ENCODE peak calls at places on chromosomes 11 and 22, in seven cellular contexts. One of them, this sample, is unnamed.

GRCh38 chr22:22746061-22746962 is 101.9 kb downstream of the GGTLC2 start:
- DNase-seq in LNCaP clone FGC: no peak
- DNase-seq in AG10803: no peak
- DNase-seq in heart right ventricle: no peak
- DNase-seq in BJ: no peak
- DNase-seq in cardiac muscle cell: no peak
- DNase-seq in fibroblast of lung: no peak
- DNase-seq in this sample: no peak

GRCh38 chr22:24500251-24500820 is 5.2 kb downstream of the UPB1 start:
- DNase-seq in LNCaP clone FGC: peak
- DNase-seq in fibroblast of lung: no peak
- DNase-seq in BJ: no peak
- DNase-seq in AG10803: peak
- DNase-seq in heart right ventricle: no peak
- DNase-seq in cardiac muscle cell: no peak
- DNase-seq in this sample: no peak

GRCh38 chr11:22730319-22730718 is 63.9 kb downstream of the GAS2 start:
- DNase-seq in AG10803: no peak
- DNase-seq in fibroblast of lung: no peak
- DNase-seq in cardiac muscle cell: peak
- DNase-seq in BJ: no peak
- DNase-seq in heart right ventricle: no peak
- DNase-seq in LNCaP clone FGC: peak
- DNase-seq in this sample: no peak

GRCh38 chr11:27171391-27171790 is 130.8 kb downstream of the BBOX1 start:
- DNase-seq in AG10803: no peak
- DNase-seq in LNCaP clone FGC: no peak
- DNase-seq in cardiac muscle cell: no peak
- DNase-seq in heart right ventricle: no peak
- DNase-seq in BJ: no peak
- DNase-seq in fibroblast of lung: peak
- DNase-seq in this sample: no peak

GRCh38 chr11:32451808-32452207 is 16.5 kb upstream of the WT1 start:
- DNase-seq in AG10803: no peak
- DNase-seq in fibroblast of lung: no peak
- DNase-seq in heart right ventricle: peak
- DNase-seq in cardiac muscle cell: no peak
- DNase-seq in LNCaP clone FGC: no peak
- DNase-seq in BJ: no peak
- DNase-seq in this sample: no peak

GRCh38 chr11:120215634-120216033 is 4.8 kb downstream of the OAF start:
- DNase-seq in heart right ventricle: peak
- DNase-seq in LNCaP clone FGC: no peak
- DNase-seq in AG10803: peak
- DNase-seq in cardiac muscle cell: no peak
- DNase-seq in fibroblast of lung: peak
- DNase-seq in BJ: no peak
- DNase-seq in this sample: peak

GRCh38 chr11:71324788-71325417 is 72.5 kb upstream of the SHANK2 start:
- DNase-seq in heart right ventricle: no peak
- DNase-seq in cardiac muscle cell: no peak
- DNase-seq in BJ: no peak
- DNase-seq in LNCaP clone FGC: no peak
- DNase-seq in AG10803: no peak
- DNase-seq in fibroblast of lung: no peak
- DNase-seq in this sample: no peak

GRCh38 chr22:20298803-20299735 is 20.8 kb downstream of the DGCR6L start:
- DNase-seq in heart right ventricle: peak
- DNase-seq in LNCaP clone FGC: peak
- DNase-seq in AG10803: peak
- DNase-seq in BJ: no peak
- DNase-seq in cardiac muscle cell: peak
- DNase-seq in fibroblast of lung: peak
- DNase-seq in this sample: peak

GRCh38 chr11:67452141-67452952 is at the start of gene GPR152:
- DNase-seq in AG10803: no peak
- DNase-seq in BJ: no peak
- DNase-seq in heart right ventricle: no peak
- DNase-seq in fibroblast of lung: no peak
- DNase-seq in LNCaP clone FGC: no peak
- DNase-seq in cardiac muscle cell: no peak
- DNase-seq in this sample: no peak

GRCh38 chr11:2859706-2860037 is 25.9 kb downstream of the CDKN1C start:
- DNase-seq in LNCaP clone FGC: no peak
- DNase-seq in heart right ventricle: no peak
- DNase-seq in fibroblast of lung: no peak
- DNase-seq in BJ: no peak
- DNase-seq in AG10803: no peak
- DNase-seq in cardiac muscle cell: no peak
- DNase-seq in this sample: no peak

GRCh38 chr11:4511267-4511666 is 28.8 kb downstream of the OR52K1 start:
- DNase-seq in fibroblast of lung: no peak
- DNase-seq in heart right ventricle: no peak
- DNase-seq in LNCaP clone FGC: no peak
- DNase-seq in cardiac muscle cell: no peak
- DNase-seq in AG10803: peak
- DNase-seq in BJ: no peak
- DNase-seq in this sample: no peak

GRCh38 chr22:38742176-38742942 is 13.4 kb downstream of the SUN2 start:
- DNase-seq in cardiac muscle cell: no peak
- DNase-seq in LNCaP clone FGC: no peak
- DNase-seq in heart right ventricle: no peak
- DNase-seq in fibroblast of lung: no peak
- DNase-seq in AG10803: no peak
- DNase-seq in BJ: no peak
- DNase-seq in this sample: no peak

GRCh38 chr11:27218498-27219038 is 144.4 kb downstream of the CCDC34 start:
- DNase-seq in cardiac muscle cell: no peak
- DNase-seq in BJ: peak
- DNase-seq in heart right ventricle: no peak
- DNase-seq in LNCaP clone FGC: no peak
- DNase-seq in fibroblast of lung: peak
- DNase-seq in AG10803: peak
- DNase-seq in this sample: peak

GRCh38 chr22:49305966-49306631 is 521.6 kb downstream of the BRD1 start:
- DNase-seq in cardiac muscle cell: no peak
- DNase-seq in fibroblast of lung: no peak
- DNase-seq in heart right ventricle: no peak
- DNase-seq in LNCaP clone FGC: no peak
- DNase-seq in BJ: no peak
- DNase-seq in AG10803: no peak
- DNase-seq in this sample: no peak

GRCh38 chr11:78605296-78605695 is 30.6 kb upstream of the NARS2 start:
- DNase-seq in heart right ventricle: no peak
- DNase-seq in cardiac muscle cell: no peak
- DNase-seq in fibroblast of lung: no peak
- DNase-seq in LNCaP clone FGC: no peak
- DNase-seq in AG10803: peak
- DNase-seq in BJ: peak
- DNase-seq in this sample: no peak

GRCh38 chr11:105937331-105937730 is 84.7 kb downstream of the MSANTD4 start:
- DNase-seq in AG10803: no peak
- DNase-seq in BJ: peak
- DNase-seq in LNCaP clone FGC: no peak
- DNase-seq in cardiac muscle cell: no peak
- DNase-seq in heart right ventricle: no peak
- DNase-seq in fibroblast of lung: peak
- DNase-seq in this sample: peak

GRCh38 chr22:23067023-23067650 is 3.2 kb upstream of the GNAZ start:
- DNase-seq in fibroblast of lung: no peak
- DNase-seq in cardiac muscle cell: no peak
- DNase-seq in LNCaP clone FGC: no peak
- DNase-seq in heart right ventricle: peak
- DNase-seq in BJ: no peak
- DNase-seq in AG10803: no peak
- DNase-seq in this sample: no peak

GRCh38 chr11:130037881-130038601 is 31.7 kb upstream of the APLP2 start:
- DNase-seq in LNCaP clone FGC: no peak
- DNase-seq in cardiac muscle cell: no peak
- DNase-seq in fibroblast of lung: peak
- DNase-seq in AG10803: no peak
- DNase-seq in heart right ventricle: no peak
- DNase-seq in BJ: no peak
- DNase-seq in this sample: no peak

GRCh38 chr22:31605851-31606585 is 56.0 kb downstream of the PISD start:
- DNase-seq in LNCaP clone FGC: no peak
- DNase-seq in fibroblast of lung: no peak
- DNase-seq in cardiac muscle cell: no peak
- DNase-seq in BJ: no peak
- DNase-seq in heart right ventricle: no peak
- DNase-seq in AG10803: no peak
- DNase-seq in this sample: no peak

DNA sequence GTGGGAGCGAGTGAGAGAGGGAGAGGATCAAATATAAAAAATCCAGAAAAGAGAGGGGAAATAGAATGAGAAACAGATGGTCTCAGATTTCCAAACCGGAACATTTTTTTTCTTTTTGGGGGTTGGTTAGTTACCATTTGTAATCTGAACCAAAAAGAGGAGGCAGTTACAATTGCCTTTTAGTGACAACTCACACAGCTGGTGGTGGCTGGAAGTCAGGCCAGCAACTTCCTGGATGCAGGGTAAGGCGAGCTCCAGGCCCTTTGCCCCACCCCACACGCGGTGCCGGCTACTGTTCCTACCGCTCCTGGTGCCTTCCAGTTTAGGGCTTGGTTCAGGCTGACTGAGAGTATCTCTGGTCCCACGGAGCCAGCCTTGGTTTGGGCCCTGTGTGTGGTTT is 21.0 kb upstream of the UBASH3B start:
- DNase-seq in fibroblast of lung: peak
- DNase-seq in heart right ventricle: no peak
- DNase-seq in AG10803: peak
- DNase-seq in LNCaP clone FGC: no peak
- DNase-seq in cardiac muscle cell: no peak
- DNase-seq in BJ: no peak
- DNase-seq in this sample: peak
- H3K4me3 ChIP-seq in fibroblast of lung: no peak
- H3K4me3 ChIP-seq in heart right ventricle: no peak
- H3K4me3 ChIP-seq in AG10803: no peak
- H3K4me3 ChIP-seq in LNCaP clone FGC: no peak
- H3K4me3 ChIP-seq in cardiac muscle cell: no peak
- H3K4me3 ChIP-seq in BJ: no peak
- H3K4me3 ChIP-seq in this sample: no peak

GRCh38 chr11:128705124-128705920 is 11.4 kb downstream of the FLI1 start:
- DNase-seq in heart right ventricle: no peak
- DNase-seq in cardiac muscle cell: no peak
- DNase-seq in LNCaP clone FGC: no peak
- DNase-seq in fibroblast of lung: no peak
- DNase-seq in BJ: no peak
- DNase-seq in AG10803: no peak
- DNase-seq in this sample: no peak

GRCh38 chr11:128707671-128708070 is 13.8 kb downstream of the FLI1 start:
- DNase-seq in LNCaP clone FGC: no peak
- DNase-seq in fibroblast of lung: peak
- DNase-seq in heart right ventricle: no peak
- DNase-seq in AG10803: peak
- DNase-seq in BJ: peak
- DNase-seq in cardiac muscle cell: no peak
- DNase-seq in this sample: peak

GRCh38 chr11:128709402-128709801 is 15.5 kb downstream of the FLI1 start:
- DNase-seq in cardiac muscle cell: no peak
- DNase-seq in heart right ventricle: peak
- DNase-seq in fibroblast of lung: peak
- DNase-seq in LNCaP clone FGC: no peak
- DNase-seq in BJ: peak
- DNase-seq in AG10803: peak
- DNase-seq in this sample: peak

GRCh38 chr11:128711136-128711535 is 17.3 kb downstream of the FLI1 start:
- DNase-seq in LNCaP clone FGC: no peak
- DNase-seq in cardiac muscle cell: no peak
- DNase-seq in heart right ventricle: no peak
- DNase-seq in fibroblast of lung: peak
- DNase-seq in BJ: peak
- DNase-seq in AG10803: peak
- DNase-seq in this sample: peak

GRCh38 chr11:128708660-128709059 is 14.8 kb downstream of the FLI1 start:
- DNase-seq in heart right ventricle: no peak
- DNase-seq in fibroblast of lung: no peak
- DNase-seq in BJ: no peak
- DNase-seq in AG10803: no peak
- DNase-seq in cardiac muscle cell: no peak
- DNase-seq in LNCaP clone FGC: no peak
- DNase-seq in this sample: no peak
- TF ChIP-seq CTCF in heart right ventricle: no peak
- TF ChIP-seq CTCF in fibroblast of lung: no peak
- TF ChIP-seq CTCF in BJ: no peak
- TF ChIP-seq CTCF in AG10803: no peak
- TF ChIP-seq CTCF in cardiac muscle cell: no peak
- TF ChIP-seq CTCF in LNCaP clone FGC: no peak
- TF ChIP-seq CTCF in this sample: no peak

DNA sequence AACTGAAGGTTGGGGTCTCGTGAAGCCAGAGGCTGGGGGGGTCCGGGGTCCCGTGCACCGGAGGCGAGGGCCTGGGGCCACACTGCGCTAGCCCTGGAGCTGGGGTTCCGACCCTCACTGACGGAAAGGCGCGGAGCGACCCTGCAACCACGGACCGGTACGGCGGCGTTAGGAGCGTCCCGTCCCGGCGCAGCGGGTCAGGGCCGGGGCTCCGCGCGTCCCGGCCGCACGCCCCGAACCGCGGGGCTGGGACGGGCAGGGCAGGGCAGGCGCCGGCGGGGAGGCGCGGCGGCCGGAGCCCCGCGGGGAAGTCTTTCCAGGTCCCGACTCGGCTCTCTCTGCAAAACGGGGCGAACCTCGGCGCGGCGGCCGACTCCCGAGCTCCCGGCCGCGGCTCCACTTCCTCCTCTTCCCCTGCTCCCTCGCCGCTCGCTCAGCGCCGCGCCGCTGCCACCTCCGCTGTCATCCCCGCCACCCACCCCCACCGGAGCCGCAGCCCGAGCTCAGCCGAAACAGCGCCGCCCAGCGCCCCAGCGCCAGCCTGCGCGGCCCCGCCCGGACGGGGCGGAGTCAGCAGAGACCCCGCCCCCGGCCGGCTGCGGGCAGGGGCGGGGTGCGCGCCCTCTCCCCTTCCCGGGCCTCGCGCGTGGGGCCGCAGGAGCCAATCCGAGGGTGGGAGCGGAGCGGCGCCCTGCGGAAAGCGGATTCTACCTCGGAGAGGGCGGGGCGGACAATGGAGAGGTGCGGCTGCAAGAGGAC is at the start of gene GDPD5:
- DNase-seq in BJ: no peak
- DNase-seq in AG10803: peak
- DNase-seq in fibroblast of lung: peak
- DNase-seq in cardiac muscle cell: peak
- DNase-seq in LNCaP clone FGC: no peak
- DNase-seq in heart right ventricle: peak
- DNase-seq in this sample: peak
- H3K4me3 ChIP-seq in BJ: peak
- H3K4me3 ChIP-seq in AG10803: peak
- H3K4me3 ChIP-seq in fibroblast of lung: peak
- H3K4me3 ChIP-seq in cardiac muscle cell: peak
- H3K4me3 ChIP-seq in LNCaP clone FGC: peak
- H3K4me3 ChIP-seq in heart right ventricle: peak
- H3K4me3 ChIP-seq in this sample: peak

GRCh38 chr11:35786188-35786587 is 123.6 kb downstream of the TRIM44 start:
- DNase-seq in LNCaP clone FGC: no peak
- DNase-seq in cardiac muscle cell: no peak
- DNase-seq in fibroblast of lung: no peak
- DNase-seq in AG10803: peak
- DNase-seq in BJ: no peak
- DNase-seq in heart right ventricle: no peak
- DNase-seq in this sample: no peak
- TF ChIP-seq CTCF in LNCaP clone FGC: no peak
- TF ChIP-seq CTCF in cardiac muscle cell: no peak
- TF ChIP-seq CTCF in fibroblast of lung: no peak
- TF ChIP-seq CTCF in AG10803: no peak
- TF ChIP-seq CTCF in BJ: no peak
- TF ChIP-seq CTCF in heart right ventricle: no peak
- TF ChIP-seq CTCF in this sample: no peak